ENCODE peak calls at places on chromosomes 2 and 18, in seven cellular contexts. I, V, F, R, K, A and Y are unnamed samples.

GRCh38 chr2:5798083-5798482 is 105.9 kb downstream of the SOX11 start:
- DNase-seq in I (no peak), V (no peak), F (no peak), R (peak; percentile 43), K (no peak), A (no peak), Y (no peak)

GRCh38 chr18:74994502-74995403 is 214.2 kb downstream of the PTGR3 start:
- DNase-seq in I (no peak), V (no peak), F (peak; percentile 64), R (peak; percentile 13), K (peak; percentile 28), A (no peak), Y (no peak)

GRCh38 chr2:117835990-117836760 is 21.7 kb downstream of the DDX18 start:
- DNase-seq in I (peak; percentile 42), V (peak; percentile 90), F (peak; percentile 91), R (peak; percentile 83), K (peak; percentile 93), A (peak; percentile 87), Y (no peak)

GRCh38 chr2:36915627-36916026 is 50.7 kb downstream of the STRN start:
- DNase-seq in I (no peak), V (no peak), F (no peak), R (no peak), K (no peak), A (no peak), Y (no peak)

GRCh38 chr2:151156431-151156830 is 105.2 kb downstream of the RBM43 start:
- DNase-seq in I (no peak), V (no peak), F (no peak), R (no peak), K (no peak), A (no peak), Y (no peak)

GRCh38 chr2:102755284-102755683 is 6.5 kb upstream of the TMEM182 start:
- DNase-seq in I (no peak), V (no peak), F (no peak), R (no peak), K (no peak), A (no peak), Y (no peak)

GRCh38 chr2:95206086-95206485 is 1.2 kb upstream of the ZNF892 start:
- DNase-seq in I (no peak), V (no peak), F (no peak), R (no peak), K (no peak), A (no peak), Y (no peak)

GRCh38 chr18:42736074-42736473 is 379.4 kb downstream of the RIT2 start:
- DNase-seq in I (no peak), V (no peak), F (no peak), R (no peak), K (no peak), A (no peak), Y (no peak)

GRCh38 chr2:15170068-15170775 is 390.9 kb downstream of the NBAS start:
- DNase-seq in I (no peak), V (no peak), F (no peak), R (peak; percentile 37), K (no peak), A (no peak), Y (no peak)

GRCh38 chr2:45888641-45889040 is 237.2 kb downstream of the PRKCE start:
- DNase-seq in I (no peak), V (no peak), F (no peak), R (no peak), K (no peak), A (no peak), Y (no peak)

GRCh38 chr2:165573534-165574461 is 104.3 kb downstream of the CSRNP3 start:
- DNase-seq in I (peak; percentile 29), V (peak; percentile 62), F (peak; percentile 46), R (no peak), K (peak; percentile 72), A (no peak), Y (no peak)

GRCh38 chr2:38237311-38237710 is 139.8 kb downstream of the ATL2 start:
- DNase-seq in I (no peak), V (no peak), F (no peak), R (no peak), K (no peak), A (no peak), Y (no peak)

GRCh38 chr18:43484710-43485109 is 207.4 kb upstream of the SYT4 start:
- DNase-seq in I (no peak), V (no peak), F (no peak), R (no peak), K (no peak), A (no peak), Y (no peak)

GRCh38 chr18:52451252-52451651 is 111.3 kb downstream of the DCC start:
- DNase-seq in I (no peak), V (no peak), F (no peak), R (no peak), K (no peak), A (no peak), Y (no peak)

GRCh38 chr2:216590780-216591179 is 42.4 kb upstream of the IGFBP2 start:
- DNase-seq in I (peak; percentile 11), V (no peak), F (peak; percentile 70), R (peak; percentile 58), K (no peak), A (no peak), Y (no peak)

GRCh38 chr2:19356545-19357382 is 1.7 kb downstream of the OSR1 start:
- DNase-seq in I (no peak), V (no peak), F (no peak), R (no peak), K (peak; percentile 23), A (no peak), Y (no peak)

GRCh38 chr2:121058852-121059558 is 226.0 kb downstream of the TFCP2L1 start:
- DNase-seq in I (no peak), V (no peak), F (no peak), R (no peak), K (peak; percentile 2), A (no peak), Y (no peak)

GRCh38 chr2:238091426-238092060 is 8.6 kb upstream of the ESPNL start:
- DNase-seq in I (no peak), V (no peak), F (no peak), R (no peak), K (no peak), A (no peak), Y (no peak)

GRCh38 chr2:3476386-3477033 is 42.8 kb downstream of the ADI1 start:
- DNase-seq in I (no peak), V (no peak), F (no peak), R (peak; percentile 6), K (no peak), A (no peak), Y (peak; percentile 72)

GRCh38 chr2:136182315-136182714 is 64.4 kb upstream of the CXCR4 start:
- DNase-seq in I (no peak), V (no peak), F (no peak), R (no peak), K (no peak), A (no peak), Y (no peak)

GRCh38 chr2:71801969-71802368 is 345.7 kb downstream of the CYP26B1 start:
- DNase-seq in I (peak; percentile 58), V (peak; percentile 50), F (peak; percentile 76), R (peak; percentile 71), K (peak; percentile 54), A (peak; percentile 84), Y (no peak)

GRCh38 chr2:28755411-28755810 is 3.8 kb downstream of the PPP1CB start:
- DNase-seq in I (no peak), V (no peak), F (no peak), R (no peak), K (no peak), A (no peak), Y (no peak)

GRCh38 chr2:239763433-239764097 is 261.6 kb downstream of the NDUFA10 start:
- DNase-seq in I (no peak), V (no peak), F (no peak), R (no peak), K (no peak), A (peak; percentile 46), Y (peak; percentile 38)
- TF ChIP-seq CTCF in I (no peak), V (no peak), F (no peak), R (peak; percentile 10), K (no peak), A (no peak), Y (peak; percentile 30)

GRCh38 chr2:240742602-240743095 is 51.0 kb downstream of the AQP12A start:
- DNase-seq in I (no peak), V (no peak), F (no peak), R (no peak), K (no peak), A (no peak), Y (no peak)
- TF ChIP-seq CTCF in I (no peak), V (no peak), F (no peak), R (no peak), K (no peak), A (no peak), Y (no peak)

DNA sequence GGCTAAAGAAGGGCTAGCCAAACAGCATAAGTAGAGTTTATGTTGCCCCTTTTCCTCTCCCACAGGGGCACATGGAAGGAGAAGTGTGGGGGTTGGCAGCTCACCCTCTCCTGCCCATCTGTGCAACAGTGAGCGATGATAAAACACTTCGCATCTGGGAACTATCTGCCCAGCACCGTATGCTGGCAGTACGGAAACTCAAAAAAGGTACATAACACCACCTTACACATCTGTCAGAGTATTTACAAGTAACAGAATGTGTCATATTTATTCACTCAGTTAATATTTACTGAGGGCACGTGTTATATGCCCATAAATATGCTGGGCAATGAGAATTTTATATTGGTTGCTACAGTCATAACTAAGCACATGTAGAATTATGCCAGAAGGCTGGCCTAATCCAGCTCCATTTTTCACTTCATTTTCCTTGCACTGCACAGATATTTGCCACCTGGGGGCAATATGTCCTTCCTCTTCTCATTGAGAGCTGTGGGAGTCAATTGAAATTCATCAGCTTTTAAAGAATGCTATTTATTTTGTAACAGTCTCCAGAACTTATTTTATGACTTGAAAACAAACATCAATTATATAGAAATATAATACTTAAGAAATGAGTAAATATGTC is 150.6 kb downstream of the RTN4 start:
- DNase-seq in I (peak; percentile 58), V (no peak), F (no peak), R (peak; percentile 77), K (no peak), A (no peak), Y (no peak)
- TF ChIP-seq CTCF in I (peak; percentile 75), V (peak; percentile 77), F (peak; percentile 30), R (peak; percentile 81), K (no peak), A (peak; percentile 56), Y (peak; percentile 92)

GRCh38 chr2:171342014-171342413 is 91.8 kb downstream of the METTL8 start:
- DNase-seq in I (no peak), V (no peak), F (no peak), R (peak; percentile 25), K (no peak), A (no peak), Y (no peak)

GRCh38 chr2:171345971-171346722 is 87.6 kb downstream of the METTL8 start:
- DNase-seq in I (no peak), V (no peak), F (no peak), R (no peak), K (no peak), A (no peak), Y (no peak)

GRCh38 chr2:171344182-171344581 is 89.6 kb downstream of the METTL8 start:
- DNase-seq in I (no peak), V (no peak), F (no peak), R (no peak), K (no peak), A (no peak), Y (no peak)

GRCh38 chr2:171346723-171347104 is 87.1 kb downstream of the METTL8 start:
- DNase-seq in I (no peak), V (no peak), F (no peak), R (no peak), K (no peak), A (no peak), Y (no peak)

DNA sequence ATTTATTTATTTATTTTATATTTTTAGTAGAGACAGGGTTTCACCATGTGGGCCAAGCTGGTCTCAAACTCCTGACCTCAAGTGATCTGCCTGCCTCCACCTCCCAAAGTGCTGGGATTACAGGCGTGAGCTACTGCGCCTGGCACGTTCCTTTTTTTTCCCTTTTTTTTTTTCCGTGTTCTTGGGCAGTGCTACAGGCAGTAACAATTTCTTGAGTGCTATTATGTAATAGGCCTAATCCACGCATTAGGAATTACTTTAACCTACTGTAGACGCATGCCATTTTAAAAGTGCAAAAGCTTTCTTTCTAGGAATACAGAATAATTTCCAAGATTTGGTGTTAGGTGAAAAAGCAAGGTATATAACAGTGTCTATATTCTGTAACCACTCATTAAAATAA is 92.4 kb downstream of the METTL8 start:
- DNase-seq in I (no peak), V (no peak), F (no peak), R (no peak), K (no peak), A (no peak), Y (no peak)
- TF ChIP-seq CTCF in I (no peak), V (no peak), F (no peak), R (no peak), K (no peak), A (no peak), Y (no peak)